ENCODE peak calls at places on chromosomes 4 and X, in six cellular contexts. E is cardiac muscle cell, O is colonic mucosa, Y is mesothelial cell of epicardium, Q is psoas muscle, K is heart right ventricle. V is an unnamed sample.

GRCh38 chrX:54921427-54922021 is 900 bp downstream of the TRO start:
- DNase-seq in E (peak; percentile 75), O (peak; percentile 47), Y (peak; percentile 80), Q (peak; percentile 72), K (peak; percentile 61), V (peak; percentile 24)

GRCh38 chr4:1856920-1857699 is 1.2 kb upstream of the LETM1 start:
- DNase-seq in E (peak; percentile 34), O (peak; percentile 69), Y (peak; percentile 45), Q (no peak), K (peak; percentile 32), V (no peak)

GRCh38 chr4:38764292-38764691 is 18.5 kb downstream of the TLR10 start:
- DNase-seq in E (no peak), O (no peak), Y (no peak), Q (no peak), K (no peak), V (no peak)

GRCh38 chr4:20422398-20422797 is 170.7 kb downstream of the SLIT2 start:
- DNase-seq in E (peak; percentile 76), O (peak; percentile 56), Y (peak; percentile 62), Q (no peak), K (no peak), V (no peak)

GRCh38 chrX:38055170-38055847 is 49.0 kb downstream of the SYTL5 start:
- DNase-seq in E (peak; percentile 85), O (no peak), Y (no peak), Q (no peak), K (no peak), V (no peak)

GRCh38 chr4:27791640-27792039 is 931.0 kb downstream of the STIM2 start:
- DNase-seq in E (peak; percentile 40), O (no peak), Y (no peak), Q (no peak), K (no peak), V (no peak)

GRCh38 chrX:21940356-21940829 is at the start of gene SMS:
- DNase-seq in E (peak; percentile 82), O (peak; percentile 74), Y (peak; percentile 68), Q (peak; percentile 86), K (peak; percentile 79), V (peak; percentile 23)

GRCh38 chrX:40323977-40324376 is 226.2 kb upstream of the BCOR start:
- DNase-seq in E (no peak), O (no peak), Y (no peak), Q (no peak), K (no peak), V (no peak)

GRCh38 chrX:35076061-35076460 is 133.5 kb downstream of the FAM47B start:
- DNase-seq in E (no peak), O (no peak), Y (no peak), Q (no peak), K (no peak), V (no peak)

GRCh38 chr4:107689912-107690587 is 30.0 kb downstream of the PAPSS1 start:
- DNase-seq in E (peak; percentile 59), O (no peak), Y (no peak), Q (no peak), K (no peak), V (no peak)

GRCh38 chr4:128854433-128854832 is 44.9 kb downstream of the JADE1 start:
- DNase-seq in E (peak; percentile 49), O (no peak), Y (no peak), Q (no peak), K (no peak), V (no peak)

GRCh38 chr4:140995058-140995457 is 138.2 kb downstream of the RNF150 start:
- DNase-seq in E (peak; percentile 10), O (no peak), Y (no peak), Q (no peak), K (no peak), V (no peak)

GRCh38 chr4:184851200-184851541 is 25.4 kb upstream of the ACSL1 start:
- DNase-seq in E (peak; percentile 84), O (no peak), Y (no peak), Q (no peak), K (no peak), V (no peak)

GRCh38 chr4:148651991-148652390 is 209.8 kb upstream of the NR3C2 start:
- DNase-seq in E (no peak), O (no peak), Y (no peak), Q (no peak), K (no peak), V (no peak)

GRCh38 chr4:113335771-113336170 is 286.3 kb downstream of the ANK2 start:
- DNase-seq in E (no peak), O (no peak), Y (no peak), Q (no peak), K (no peak), V (no peak)

GRCh38 chrX:132737743-132738142 is 220.7 kb downstream of the HS6ST2 start:
- DNase-seq in E (no peak), O (no peak), Y (no peak), Q (no peak), K (no peak), V (peak; percentile 15)

GRCh38 chrX:74536142-74537010 is 78.0 kb downstream of the RLIM start:
- DNase-seq in E (peak; percentile 92), O (peak; percentile 77), Y (peak; percentile 65), Q (peak; percentile 91), K (peak; percentile 83), V (no peak)

GRCh38 chr4:68518889-68519288 is 57.2 kb downstream of the UGT2B17 start:
- DNase-seq in E (no peak), O (no peak), Y (no peak), Q (no peak), K (no peak), V (no peak)

GRCh38 chrX:15221321-15221720 is 48.6 kb downstream of the ASB9 start:
- DNase-seq in E (no peak), O (no peak), Y (no peak), Q (no peak), K (no peak), V (no peak)

GRCh38 chr4:126583509-126583908 is 1049.2 kb upstream of the INTU start:
- DNase-seq in E (peak; percentile 21), O (no peak), Y (no peak), Q (no peak), K (no peak), V (no peak)

GRCh38 chrX:41145920-41146608 is 60.8 kb downstream of the USP9X start:
- DNase-seq in E (peak; percentile 79), O (no peak), Y (no peak), Q (no peak), K (no peak), V (no peak)

GRCh38 chr4:167966161-167966560 is 126.2 kb upstream of the ANXA10 start:
- DNase-seq in E (peak; percentile 9), O (no peak), Y (no peak), Q (no peak), K (no peak), V (no peak)

GRCh38 chr4:158538176-158538575 is 16.5 kb downstream of the RXFP1 start:
- DNase-seq in E (peak; percentile 66), O (no peak), Y (no peak), Q (no peak), K (no peak), V (no peak)

GRCh38 chrX:6175914-6176313 is 52.8 kb downstream of the NLGN4X start:
- DNase-seq in E (no peak), O (no peak), Y (no peak), Q (no peak), K (no peak), V (no peak)

GRCh38 chr4:104967034-104967401 is 179.7 kb upstream of the TET2 start:
- DNase-seq in E (no peak), O (peak; percentile 73), Y (no peak), Q (no peak), K (no peak), V (no peak)

GRCh38 chr4:142463195-142463594 is 382.9 kb downstream of the INPP4B start:
- DNase-seq in E (no peak), O (no peak), Y (no peak), Q (no peak), K (no peak), V (no peak)

GRCh38 chr4:8830611-8831200 is 40.9 kb downstream of the HMX1 start:
- DNase-seq in E (no peak), O (peak; percentile 15), Y (no peak), Q (no peak), K (no peak), V (no peak)

GRCh38 chrX:54093159-54093558 is 48.9 kb upstream of the PHF8 start:
- DNase-seq in E (no peak), O (no peak), Y (no peak), Q (no peak), K (no peak), V (no peak)

GRCh38 chrX:153744210-153745066 is 19.6 kb upstream of the PLXNB3 start:
- DNase-seq in E (no peak), O (peak; percentile 51), Y (no peak), Q (no peak), K (no peak), V (no peak)

GRCh38 chr4:1416051-1416947 is 10.1 kb upstream of the NKX1-1 start:
- DNase-seq in E (no peak), O (no peak), Y (peak; percentile 31), Q (no peak), K (no peak), V (no peak)

DNA sequence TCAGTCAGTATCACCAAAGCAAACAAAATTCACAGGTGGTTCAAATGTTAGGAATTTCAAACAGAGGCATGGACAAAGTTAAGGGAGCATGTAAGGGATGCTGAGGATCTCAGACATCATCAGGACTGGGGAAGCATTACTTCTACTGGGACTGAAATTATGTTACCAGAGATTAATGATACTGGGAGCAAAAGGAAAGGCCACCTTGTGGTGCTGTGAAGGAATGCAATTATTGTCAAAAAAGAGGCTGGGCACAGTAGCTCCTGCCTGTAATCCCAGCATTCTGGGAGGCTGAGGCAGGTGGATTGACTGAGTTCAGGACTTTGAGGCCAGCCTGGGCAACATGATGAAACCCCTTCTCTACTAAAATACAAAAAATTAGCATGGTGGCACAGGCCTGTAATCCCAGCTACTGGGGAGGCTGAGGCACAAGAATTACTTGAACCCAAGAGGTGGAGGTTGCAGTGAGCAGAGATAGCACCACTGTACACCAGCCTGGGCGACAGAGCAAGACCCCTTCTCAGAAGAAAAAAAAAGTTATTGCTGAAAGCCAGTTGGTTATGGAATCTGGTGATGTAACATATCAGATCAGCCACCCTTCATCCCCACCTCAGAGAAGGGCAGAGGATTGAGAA is 954.3 kb downstream of the PCDH7 start:
- DNase-seq in E (peak; percentile 35), O (no peak), Y (no peak), Q (no peak), K (no peak), V (no peak)
- TF ChIP-seq CTCF in E (peak; percentile 56), O (peak; percentile 36), Y (peak; percentile 55), Q (peak; percentile 4), K (peak; percentile 56), V (no peak)

GRCh38 chr4:71188197-71188625 is 150.6 kb upstream of the SLC4A4 start:
- DNase-seq in E (no peak), O (peak; percentile 28), Y (no peak), Q (no peak), K (no peak), V (no peak)
- TF ChIP-seq CTCF in E (peak; percentile 6), O (no peak), Y (no peak), Q (no peak), K (no peak), V (no peak)

GRCh38 chrX:107775734-107776511 is at the start of gene TSC22D3:
- DNase-seq in E (peak; percentile 83), O (peak; percentile 71), Y (no peak), Q (peak; percentile 92), K (peak; percentile 78), V (no peak)
- TF ChIP-seq CTCF in E (no peak), O (no peak), Y (no peak), Q (peak; percentile 7), K (peak; percentile 51), V (no peak)

DNA sequence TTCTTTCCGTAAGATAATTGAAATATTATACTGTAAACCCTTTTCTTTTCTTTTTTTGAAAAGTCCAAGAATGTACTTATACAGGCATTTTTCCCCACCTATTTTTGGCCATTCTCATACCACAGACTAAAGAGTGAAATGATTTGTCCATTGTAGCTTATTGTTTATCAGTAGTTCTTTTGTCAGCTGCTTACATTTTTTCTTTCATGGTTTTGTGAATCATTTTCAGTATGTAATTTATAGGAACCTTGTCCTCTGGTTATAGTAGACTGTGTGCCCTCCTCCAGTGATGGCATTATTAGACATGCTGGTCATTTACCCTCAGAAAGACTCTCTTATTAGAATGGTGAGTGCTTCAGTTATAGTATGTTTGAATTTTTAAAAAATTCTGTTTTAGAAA is 56.7 kb downstream of the CCKAR start:
- DNase-seq in E (peak; percentile 19), O (no peak), Y (no peak), Q (no peak), K (no peak), V (no peak)
- TF ChIP-seq CTCF in E (no peak), O (no peak), Y (no peak), Q (no peak), K (no peak), V (no peak)

V was measured in natural killer cell.